ENCODE peak calls at places on chromosomes 3 and 15, in seven cellular contexts. B is HepG2; N is aorta; P is GM12878; W is body of pancreas; H is thoracic aorta; V is CD4-positive, alpha-beta T cell. Y is an unnamed sample.
A peak's percentile ranks its signal among the peaks of the same experiment; 100 is the strongest.

GRCh38 chr3:141830508-141830907 is 45.9 kb upstream of the ATP1B3 start:
- ATAC-seq in W (no peak), H (no peak), B (no peak), V (no peak), N (no peak), P (no peak), Y (no peak)

GRCh38 chr15:97991972-97992541 is 31.6 kb downstream of the ARRDC4 start:
- ATAC-seq in N (no peak), B (no peak), P (no peak), V (no peak), H (no peak), W (peak; percentile 49), Y (no peak)

GRCh38 chr15:71015342-71015741 is 99.9 kb upstream of the THSD4 start:
- ATAC-seq in B (no peak), H (no peak), V (no peak), P (no peak), W (no peak), N (no peak), Y (no peak)

GRCh38 chr3:159629329-159630084 is 359.1 kb upstream of the IL12A start:
- ATAC-seq in H (no peak), N (no peak), B (no peak), W (no peak), V (no peak), P (no peak), Y (no peak)

GRCh38 chr3:183551930-183552329 is 3.6 kb downstream of the KLHL6 start:
- ATAC-seq in V (no peak), H (no peak), B (no peak), N (no peak), W (no peak), P (peak; percentile 28), Y (no peak)

GRCh38 chr3:62445267-62445666 is 71.9 kb upstream of the FEZF2 start:
- ATAC-seq in V (no peak), W (no peak), N (no peak), H (no peak), B (no peak), P (peak; percentile 58), Y (no peak)

GRCh38 chr3:46098319-46098761 is 71.1 kb upstream of the XCR1 start:
- ATAC-seq in H (no peak), B (no peak), W (peak; percentile 21), V (peak; percentile 82), P (peak; percentile 78), N (peak; percentile 74), Y (peak; percentile 79)

GRCh38 chr3:179973931-179974361 is 62.8 kb downstream of the PEX5L start:
- ATAC-seq in N (no peak), B (no peak), H (no peak), W (no peak), V (no peak), P (peak; percentile 69), Y (no peak)

GRCh38 chr3:69739204-69740102 is at the start of gene MITF:
- ATAC-seq in W (peak; percentile 96), H (peak; percentile 83), P (peak; percentile 99), V (no peak), N (peak; percentile 99), B (peak; percentile 99), Y (peak; percentile 96)

GRCh38 chr15:89888214-89888804 is 5.5 kb downstream of the AP3S2 start:
- ATAC-seq in P (peak; percentile 55), H (no peak), N (no peak), W (peak; percentile 60), B (peak; percentile 71), V (no peak), Y (no peak)

GRCh38 chr15:94934440-94934839 is 703.1 kb downstream of the MCTP2 start:
- ATAC-seq in W (no peak), V (no peak), B (no peak), P (no peak), N (no peak), H (no peak), Y (no peak)

GRCh38 chr3:169699070-169699469 is 35.6 kb upstream of the MECOM start:
- ATAC-seq in H (no peak), B (no peak), V (no peak), P (no peak), W (no peak), N (peak; percentile 47), Y (peak; percentile 13)

GRCh38 chr3:100891033-100891432 is 102.2 kb downstream of the ABI3BP start:
- ATAC-seq in P (peak; percentile 63), V (no peak), W (no peak), H (no peak), N (no peak), B (no peak), Y (no peak)

DNA sequence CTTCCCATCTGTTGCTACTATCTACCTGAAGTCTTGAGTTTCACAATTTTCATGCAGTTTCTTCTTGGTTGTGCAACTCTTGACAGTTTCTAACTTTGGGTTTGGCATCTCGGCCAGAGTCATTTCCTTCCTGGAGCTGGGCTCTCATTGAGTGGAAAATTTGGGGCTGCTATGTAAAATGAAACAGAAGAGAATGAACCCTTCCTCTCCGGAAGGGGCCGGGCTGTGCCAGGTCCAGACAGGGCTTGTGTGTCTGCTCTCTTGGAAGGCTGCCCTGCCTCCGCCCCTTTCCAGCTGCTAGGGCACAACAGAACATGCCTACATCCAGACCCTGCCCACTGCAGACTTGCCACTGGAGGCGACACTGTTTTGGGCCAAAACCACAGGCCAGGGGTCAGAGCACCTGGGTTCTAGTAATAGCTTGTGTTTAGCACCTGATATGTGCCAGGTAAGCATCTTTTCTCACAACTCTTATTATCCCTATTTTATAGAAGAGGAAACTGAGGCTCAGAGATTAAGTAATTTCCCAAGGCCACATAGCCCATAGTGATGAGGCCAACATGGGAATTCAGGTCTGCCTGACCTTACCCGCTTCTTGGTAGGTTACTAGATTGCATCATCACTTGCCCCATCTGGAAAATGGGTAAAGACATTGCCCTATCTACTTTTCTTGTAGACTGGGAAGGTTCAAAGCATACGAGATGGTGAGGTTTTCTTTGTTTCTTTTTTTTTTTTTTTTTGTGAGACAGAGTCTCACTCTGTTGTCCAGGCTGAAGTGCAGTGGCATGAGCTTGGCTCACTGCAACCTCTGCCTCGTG is 25.0 kb downstream of the IRAK2 start:
- ATAC-seq in W (peak; percentile 19), H (peak; percentile 56), B (no peak), V (no peak), P (no peak), N (peak; percentile 79), Y (peak; percentile 77)
- H3K27ac ChIP-seq in W (peak overlapping the region; percentile 37), H (peak overlapping the region; percentile 84), B (no peak overlapping the region), V (peak overlapping the region; percentile 43), P (peak overlapping the region; percentile 60), N (peak overlapping the region; percentile 38), Y (peak overlapping the region; percentile 86)

DNA sequence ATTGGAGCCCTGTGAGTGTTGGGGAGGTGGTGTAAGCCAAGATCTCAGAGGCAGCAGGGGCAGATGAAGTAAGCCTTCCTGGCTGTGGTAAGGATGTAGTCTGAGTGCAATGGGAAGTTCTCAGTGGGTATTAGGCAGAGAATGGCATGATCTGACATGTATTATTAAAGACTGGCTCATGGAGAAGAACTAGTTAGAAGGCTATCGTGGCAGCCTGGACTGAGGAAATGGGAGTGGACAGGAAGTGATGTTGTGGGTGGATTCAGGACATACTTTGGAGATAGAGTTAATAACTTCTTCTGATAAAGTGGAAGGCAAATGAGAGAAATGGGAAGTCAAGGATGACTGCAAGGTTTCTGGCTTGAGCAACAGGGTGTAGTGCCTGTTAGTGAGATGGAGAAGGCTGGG is 250.9 kb upstream of the CFAP20DC start:
- ATAC-seq in W (no peak), H (no peak), P (no peak), V (no peak), N (no peak), B (no peak), Y (no peak)
- H3K27ac ChIP-seq in W (no peak overlapping the region), H (no peak overlapping the region), P (no peak overlapping the region), V (no peak overlapping the region), N (no peak overlapping the region), B (no peak overlapping the region), Y (no peak overlapping the region)

DNA sequence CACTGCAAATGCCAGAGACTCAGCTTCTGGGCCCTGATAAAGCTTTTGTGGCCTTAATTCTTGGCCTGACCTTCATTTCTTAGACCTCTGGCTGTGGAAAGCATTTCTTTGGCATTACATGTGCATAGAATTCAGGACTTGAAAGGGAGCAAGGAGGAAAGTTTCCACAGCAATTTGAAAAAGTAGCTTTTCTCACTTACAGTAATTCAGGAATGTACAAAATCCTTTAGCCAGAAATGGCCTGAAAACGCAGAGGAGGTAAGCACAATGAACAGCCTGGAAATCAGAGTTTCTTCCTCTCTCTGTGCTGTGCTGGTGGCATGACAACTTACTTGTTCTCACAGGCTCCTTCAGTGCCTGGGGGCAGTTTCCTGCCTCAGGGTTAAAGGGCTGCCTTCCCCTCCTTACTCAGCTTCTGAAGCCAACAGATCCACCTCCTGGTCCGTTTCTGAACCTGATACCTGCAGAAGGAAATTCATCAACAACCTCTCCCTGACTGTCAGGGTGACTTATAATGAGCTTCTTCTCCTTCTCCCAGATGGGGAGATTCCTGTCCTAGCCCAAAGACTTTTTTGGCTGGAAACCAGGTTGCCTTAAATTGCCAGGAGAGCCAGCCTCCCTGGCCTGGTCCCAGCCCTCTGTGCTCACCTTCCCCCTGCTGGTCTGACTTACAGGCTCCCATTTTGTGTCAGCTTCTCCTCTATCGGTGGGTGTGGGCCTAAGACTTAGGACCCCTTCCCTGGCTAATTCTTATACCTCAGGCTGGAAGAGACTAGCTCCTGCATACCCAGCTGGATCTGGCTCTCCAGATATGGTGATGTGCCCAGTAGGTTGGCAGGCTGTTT is 102.3 kb downstream of the MYRIP start:
- ATAC-seq in N (peak; percentile 79), H (peak; percentile 57), P (no peak), V (no peak), W (peak; percentile 70), B (peak; percentile 75), Y (peak; percentile 46)
- H3K27ac ChIP-seq in N (peak overlapping the region; percentile 52), H (peak overlapping the region; percentile 62), P (no peak overlapping the region), V (no peak overlapping the region), W (peak overlapping the region; percentile 18), B (peak overlapping the region; percentile 64), Y (no peak overlapping the region)

GRCh38 chr15:96703087-96703486 is 372.6 kb downstream of the NR2F2 start:
- ATAC-seq in V (no peak), H (no peak), B (no peak), P (no peak), W (no peak), N (no peak), Y (no peak)
- H3K27ac ChIP-seq in V (no peak overlapping the region), H (no peak overlapping the region), B (no peak overlapping the region), P (no peak overlapping the region), W (no peak overlapping the region), N (no peak overlapping the region), Y (no peak overlapping the region)